ENCODE peak calls at places on chromosomes 2 and 18, in six cellular contexts. P, L, R, I, E and A are unnamed samples.

GRCh38 chr18:77198663-77199062 is 51.0 kb upstream of the GALR1 start:
- DNase-seq in P (no peak), L (no peak), R (no peak), I (no peak), E (no peak), A (no peak)

GRCh38 chr2:27051902-27052645 is 606 bp downstream of the AGBL5 start:
- DNase-seq in P (no peak), L (peak), R (no peak), I (peak), E (peak), A (peak)

GRCh38 chr2:222572264-222572721 is 83.6 kb downstream of the FARSB start:
- DNase-seq in P (no peak), L (no peak), R (no peak), I (no peak), E (no peak), A (no peak)

GRCh38 chr18:49638891-49639557 is 77.2 kb downstream of the LIPG start:
- DNase-seq in P (no peak), L (no peak), R (no peak), I (no peak), E (no peak), A (no peak)

GRCh38 chr2:67650292-67651133 is 253.4 kb downstream of the ETAA1 start:
- DNase-seq in P (peak), L (peak), R (no peak), I (peak), E (peak), A (peak)

GRCh38 chr2:204900910-204901309 is 355.6 kb downstream of the PARD3B start:
- DNase-seq in P (no peak), L (no peak), R (no peak), I (peak), E (no peak), A (no peak)

GRCh38 chr2:138187221-138187620 is 222.9 kb downstream of the HNMT start:
- DNase-seq in P (no peak), L (no peak), R (no peak), I (no peak), E (no peak), A (no peak)

GRCh38 chr2:241894681-241895426 is 25.3 kb downstream of the RTP5 start:
- DNase-seq in P (no peak), L (no peak), R (no peak), I (no peak), E (peak), A (no peak)

GRCh38 chr2:156116113-156116512 is 216.4 kb downstream of the NR4A2 start:
- DNase-seq in P (no peak), L (no peak), R (no peak), I (peak), E (no peak), A (no peak)

GRCh38 chr2:234670052-234670451 is 173.2 kb upstream of the ARL4C start:
- DNase-seq in P (no peak), L (no peak), R (no peak), I (peak), E (no peak), A (no peak)

GRCh38 chr2:37500031-37500430 is 155.6 kb downstream of the QPCT start:
- DNase-seq in P (peak), L (no peak), R (no peak), I (peak), E (no peak), A (no peak)

GRCh38 chr2:97935719-97936161 is 60.0 kb downstream of the TMEM131 start:
- DNase-seq in P (peak), L (no peak), R (no peak), I (peak), E (no peak), A (no peak)

GRCh38 chr2:119366161-119366648 is 429 bp downstream of the C2orf76 start:
- DNase-seq in P (no peak), L (no peak), R (peak), I (peak), E (no peak), A (no peak)

GRCh38 chr2:64356906-64357305 is 97.1 kb upstream of the LGALSL start:
- DNase-seq in P (no peak), L (no peak), R (no peak), I (no peak), E (no peak), A (no peak)

GRCh38 chr2:184890311-184890710 is 292.0 kb downstream of the ZNF804A start:
- DNase-seq in P (no peak), L (no peak), R (no peak), I (no peak), E (no peak), A (no peak)

GRCh38 chr2:3536682-3537632 is 17.6 kb upstream of the ADI1 start:
- DNase-seq in P (no peak), L (peak), R (no peak), I (peak), E (no peak), A (no peak)

GRCh38 chr18:10916865-10917264 is 232.5 kb downstream of the PIEZO2 start:
- DNase-seq in P (no peak), L (no peak), R (no peak), I (no peak), E (no peak), A (no peak)

GRCh38 chr18:73597832-73598615 is 549.6 kb downstream of the FBXO15 start:
- DNase-seq in P (no peak), L (no peak), R (no peak), I (no peak), E (no peak), A (no peak)

GRCh38 chr2:81412681-81413080 is 1108.1 kb upstream of the LRRTM1 start:
- DNase-seq in P (no peak), L (no peak), R (no peak), I (no peak), E (no peak), A (no peak)

GRCh38 chr2:106541333-106541732 is 54.2 kb downstream of the CD8B2 start:
- DNase-seq in P (no peak), L (no peak), R (no peak), I (no peak), E (no peak), A (no peak)

GRCh38 chr2:14826518-14826917 is 194.0 kb downstream of the LRATD1 start:
- DNase-seq in P (no peak), L (no peak), R (no peak), I (peak), E (no peak), A (no peak)

GRCh38 chr2:113124984-113125855 is 2.2 kb upstream of the IL1RN start:
- DNase-seq in P (no peak), L (no peak), R (no peak), I (peak), E (no peak), A (no peak)

GRCh38 chr18:48833701-48834394 is 116.9 kb downstream of the SMAD7 start:
- DNase-seq in P (no peak), L (no peak), R (peak), I (no peak), E (peak), A (no peak)

GRCh38 chr2:171297951-171298350 is 135.8 kb downstream of the METTL8 start:
- DNase-seq in P (no peak), L (no peak), R (no peak), I (peak), E (no peak), A (no peak)

GRCh38 chr2:169509230-169509917 is at the start of gene KLHL41:
- DNase-seq in P (no peak), L (no peak), R (no peak), I (peak), E (no peak), A (no peak)

GRCh38 chr2:65387017-65387416 is 45.4 kb downstream of the SPRED2 start:
- DNase-seq in P (no peak), L (no peak), R (no peak), I (no peak), E (no peak), A (no peak)

GRCh38 chr2:54618646-54619565 is 104.6 kb upstream of the EML6 start:
- DNase-seq in P (no peak), L (no peak), R (no peak), I (no peak), E (no peak), A (no peak)
- H3K27ac ChIP-seq in P (no peak), L (peak), R (no peak), I (no peak), E (peak), A (peak)

GRCh38 chr18:58315041-58315440 is 271.0 kb downstream of the NEDD4L start:
- DNase-seq in P (no peak), L (no peak), R (no peak), I (no peak), E (no peak), A (no peak)
- H3K27ac ChIP-seq in P (no peak), L (no peak), R (no peak), I (peak), E (peak), A (no peak)

GRCh38 chr2:23477392-23477791 is 92.4 kb downstream of the KLHL29 start:
- DNase-seq in P (no peak), L (no peak), R (no peak), I (no peak), E (no peak), A (no peak)

GRCh38 chr2:23475473-23475872 is 90.5 kb downstream of the KLHL29 start:
- DNase-seq in P (no peak), L (no peak), R (no peak), I (no peak), E (no peak), A (no peak)

GRCh38 chr2:23478087-23478932 is 93.3 kb downstream of the KLHL29 start:
- DNase-seq in P (no peak), L (no peak), R (no peak), I (no peak), E (no peak), A (no peak)

GRCh38 chr2:23475036-23475435 is 90.1 kb downstream of the KLHL29 start:
- DNase-seq in P (no peak), L (no peak), R (no peak), I (no peak), E (no peak), A (no peak)

GRCh38 chr2:23476786-23477185 is 91.8 kb downstream of the KLHL29 start:
- DNase-seq in P (no peak), L (no peak), R (no peak), I (no peak), E (no peak), A (no peak)
- H3K27ac ChIP-seq in P (no peak), L (no peak), R (no peak), I (no peak), E (no peak), A (no peak)

GRCh38 chr18:72235422-72235821 is 308.7 kb downstream of the CBLN2 start:
- DNase-seq in P (no peak), L (peak), R (no peak), I (no peak), E (no peak), A (no peak)
- H3K27ac ChIP-seq in P (no peak), L (no peak), R (no peak), I (no peak), E (no peak), A (no peak)

GRCh38 chr2:151657667-151658076 is 76.6 kb downstream of the NEB start:
- DNase-seq in P (no peak), L (no peak), R (no peak), I (peak), E (no peak), A (no peak)
- H3K27ac ChIP-seq in P (no peak), L (no peak), R (no peak), I (no peak), E (no peak), A (no peak)

GRCh38 chr2:95300391-95300938 is 3.3 kb downstream of the KCNIP3 start:
- DNase-seq in P (no peak), L (no peak), R (no peak), I (no peak), E (no peak), A (peak)
- H3K27ac ChIP-seq in P (no peak), L (no peak), R (no peak), I (no peak), E (no peak), A (peak)

GRCh38 chr2:75100691-75101236 is 98.6 kb downstream of the TACR1 start:
- DNase-seq in P (no peak), L (no peak), R (no peak), I (peak), E (no peak), A (no peak)

GRCh38 chr2:75102011-75102410 is 97.3 kb downstream of the TACR1 start:
- DNase-seq in P (no peak), L (no peak), R (no peak), I (peak), E (no peak), A (no peak)

GRCh38 chr2:75100011-75100680 is 99.2 kb downstream of the TACR1 start:
- DNase-seq in P (no peak), L (no peak), R (no peak), I (peak), E (no peak), A (no peak)

GRCh38 chr2:75098856-75099255 is 100.5 kb downstream of the TACR1 start:
- DNase-seq in P (no peak), L (peak), R (no peak), I (peak), E (no peak), A (no peak)

GRCh38 chr2:75099521-75099922 is 99.8 kb downstream of the TACR1 start:
- DNase-seq in P (no peak), L (no peak), R (no peak), I (peak), E (no peak), A (no peak)
- H3K27ac ChIP-seq in P (no peak), L (peak), R (no peak), I (peak), E (no peak), A (no peak)

DNA sequence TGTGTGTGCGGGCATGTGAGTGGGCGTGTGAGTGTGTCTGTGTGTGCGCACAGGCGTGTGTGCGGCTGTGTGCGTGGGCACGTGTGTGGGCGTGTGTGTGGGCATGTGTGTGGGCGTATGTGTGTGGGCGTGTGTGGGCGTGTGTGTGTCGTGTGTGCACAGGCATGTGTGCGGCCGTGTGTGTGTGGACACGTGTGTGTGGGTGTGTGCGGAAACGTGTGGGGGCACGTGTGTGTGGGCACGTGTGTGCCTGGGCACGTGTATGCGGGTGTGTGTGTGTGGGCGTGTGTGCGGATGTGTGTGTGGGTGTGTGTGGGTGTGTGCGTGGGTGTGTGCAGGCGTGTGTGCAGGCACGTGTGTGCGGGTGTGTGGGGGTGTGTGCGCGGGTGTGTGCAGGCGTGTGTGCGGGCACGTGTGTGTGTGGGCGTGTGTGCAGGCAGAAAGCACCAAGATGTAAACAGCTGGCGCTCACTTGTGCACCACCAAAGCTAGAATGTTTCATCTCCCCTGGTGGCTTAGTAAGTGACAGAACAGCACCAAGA is 31.2 kb upstream of the ALKAL2 start:
- DNase-seq in P (no peak), L (no peak), R (no peak), I (no peak), E (no peak), A (no peak)
- H3K27ac ChIP-seq in P (no peak), L (no peak), R (no peak), I (no peak), E (no peak), A (no peak)

DNA sequence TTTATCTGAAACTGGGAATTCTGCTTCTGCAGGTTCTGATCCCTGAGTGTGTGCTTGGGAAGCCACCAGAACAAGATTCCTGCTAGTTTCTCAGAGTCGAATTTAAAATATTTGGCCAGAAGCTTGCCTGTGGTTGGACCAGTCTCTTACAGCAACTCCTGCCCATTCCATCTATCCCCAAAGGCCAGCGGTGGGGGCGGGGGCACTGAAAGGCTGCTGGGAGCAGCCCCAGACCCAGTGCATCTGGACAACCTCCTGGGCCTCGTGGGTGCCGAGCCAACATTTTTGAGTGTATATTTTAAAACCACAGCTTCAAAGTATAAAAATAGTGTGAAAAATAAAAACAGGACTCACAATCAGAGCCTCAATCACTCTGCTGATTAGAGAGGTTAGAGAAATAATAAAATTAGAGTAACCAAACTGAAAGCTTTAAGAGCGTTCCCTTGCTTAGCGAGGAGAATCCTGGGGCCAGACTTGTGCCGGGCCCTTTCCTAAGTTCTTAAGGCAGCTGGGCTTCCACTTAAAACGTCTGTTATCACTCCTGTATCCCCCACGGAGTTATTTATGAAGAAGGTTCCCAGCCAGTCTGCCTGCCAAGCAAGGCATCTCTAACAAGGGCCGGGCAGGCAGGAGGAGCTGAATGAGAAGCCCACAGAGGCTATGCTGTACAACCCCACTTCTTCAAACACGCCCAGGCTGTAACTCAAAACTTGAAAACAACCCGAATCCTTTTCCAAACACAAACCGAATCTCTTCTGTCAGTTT is 38.8 kb upstream of the ZFP36L2 start:
- DNase-seq in P (no peak), L (no peak), R (no peak), I (peak), E (no peak), A (no peak)
- H3K27ac ChIP-seq in P (peak), L (no peak), R (no peak), I (no peak), E (peak), A (no peak)